ENCODE peak calls at places on chromosomes 1 and 21, in eight cellular contexts. One of them, this sample, is unnamed.

GRCh38 chr1:178798232-178798861 is 72.5 kb downstream of the ANGPTL1 start:
- DNase-seq in HL-60: no peak
- DNase-seq in transverse colon: no peak
- DNase-seq in endothelial cell of umbilical vein: no peak
- DNase-seq in spleen: no peak
- DNase-seq in breast epithelium: no peak
- DNase-seq in esophagus muscularis mucosa: no peak
- DNase-seq in K562: no peak
- DNase-seq in this sample: no peak

GRCh38 chr21:20646431-20646830 is 351.8 kb upstream of the NCAM2 start:
- DNase-seq in transverse colon: no peak
- DNase-seq in endothelial cell of umbilical vein: no peak
- DNase-seq in breast epithelium: no peak
- DNase-seq in K562: no peak
- DNase-seq in esophagus muscularis mucosa: no peak
- DNase-seq in spleen: peak; percentile 54
- DNase-seq in HL-60: no peak
- DNase-seq in this sample: no peak

GRCh38 chr1:206575894-206576737 is 36.1 kb downstream of the EIF2D start:
- DNase-seq in spleen: no peak
- DNase-seq in HL-60: no peak
- DNase-seq in K562: no peak
- DNase-seq in transverse colon: no peak
- DNase-seq in endothelial cell of umbilical vein: peak; percentile 77
- DNase-seq in esophagus muscularis mucosa: no peak
- DNase-seq in breast epithelium: no peak
- DNase-seq in this sample: no peak

GRCh38 chr1:79852004-79852403 is 845.5 kb upstream of the ADGRL4 start:
- DNase-seq in breast epithelium: no peak
- DNase-seq in transverse colon: no peak
- DNase-seq in K562: no peak
- DNase-seq in HL-60: no peak
- DNase-seq in esophagus muscularis mucosa: no peak
- DNase-seq in endothelial cell of umbilical vein: no peak
- DNase-seq in spleen: no peak
- DNase-seq in this sample: no peak

GRCh38 chr1:27521336-27522147 is 31.6 kb upstream of the WASF2 start:
- DNase-seq in K562: no peak
- DNase-seq in HL-60: no peak
- DNase-seq in transverse colon: no peak
- DNase-seq in spleen: peak; percentile 81
- DNase-seq in esophagus muscularis mucosa: no peak
- DNase-seq in endothelial cell of umbilical vein: peak; percentile 48
- DNase-seq in breast epithelium: no peak
- DNase-seq in this sample: no peak

GRCh38 chr1:179061360-179062282 is 20.2 kb upstream of the TOR3A start:
- DNase-seq in transverse colon: no peak
- DNase-seq in K562: no peak
- DNase-seq in spleen: no peak
- DNase-seq in breast epithelium: no peak
- DNase-seq in endothelial cell of umbilical vein: no peak
- DNase-seq in HL-60: no peak
- DNase-seq in esophagus muscularis mucosa: no peak
- DNase-seq in this sample: no peak

GRCh38 chr1:101652476-101652875 is 344.2 kb downstream of the OLFM3 start:
- DNase-seq in endothelial cell of umbilical vein: no peak
- DNase-seq in HL-60: no peak
- DNase-seq in spleen: no peak
- DNase-seq in transverse colon: no peak
- DNase-seq in esophagus muscularis mucosa: no peak
- DNase-seq in breast epithelium: no peak
- DNase-seq in K562: no peak
- DNase-seq in this sample: no peak

GRCh38 chr1:247437551-247438535 is 20.1 kb downstream of the OR2B11 start:
- DNase-seq in esophagus muscularis mucosa: no peak
- DNase-seq in breast epithelium: no peak
- DNase-seq in transverse colon: peak; percentile 62
- DNase-seq in endothelial cell of umbilical vein: no peak
- DNase-seq in HL-60: peak; percentile 39
- DNase-seq in spleen: no peak
- DNase-seq in K562: no peak
- DNase-seq in this sample: no peak

GRCh38 chr1:70090875-70091274 is 114.5 kb downstream of the LRRC40 start:
- DNase-seq in K562: no peak
- DNase-seq in spleen: no peak
- DNase-seq in breast epithelium: no peak
- DNase-seq in HL-60: no peak
- DNase-seq in endothelial cell of umbilical vein: no peak
- DNase-seq in esophagus muscularis mucosa: no peak
- DNase-seq in transverse colon: no peak
- DNase-seq in this sample: no peak

GRCh38 chr1:47763456-47764171 is 233.6 kb downstream of the TRABD2B start:
- DNase-seq in esophagus muscularis mucosa: no peak
- DNase-seq in endothelial cell of umbilical vein: no peak
- DNase-seq in breast epithelium: peak; percentile 91
- DNase-seq in spleen: peak; percentile 47
- DNase-seq in HL-60: no peak
- DNase-seq in K562: no peak
- DNase-seq in transverse colon: no peak
- DNase-seq in this sample: no peak

GRCh38 chr21:35426484-35426883 is 377.4 kb upstream of the RUNX1 start:
- DNase-seq in K562: no peak
- DNase-seq in HL-60: no peak
- DNase-seq in breast epithelium: no peak
- DNase-seq in esophagus muscularis mucosa: no peak
- DNase-seq in spleen: no peak
- DNase-seq in endothelial cell of umbilical vein: no peak
- DNase-seq in transverse colon: no peak
- DNase-seq in this sample: no peak

GRCh38 chr1:234763910-234764309 is 153.9 kb upstream of the IRF2BP2 start:
- DNase-seq in HL-60: no peak
- DNase-seq in K562: no peak
- DNase-seq in breast epithelium: no peak
- DNase-seq in esophagus muscularis mucosa: no peak
- DNase-seq in endothelial cell of umbilical vein: no peak
- DNase-seq in spleen: no peak
- DNase-seq in transverse colon: no peak
- DNase-seq in this sample: no peak

GRCh38 chr1:155277896-155278688 is 829 bp downstream of the HCN3 start:
- DNase-seq in breast epithelium: peak; percentile 45
- DNase-seq in esophagus muscularis mucosa: no peak
- DNase-seq in endothelial cell of umbilical vein: peak; percentile 33
- DNase-seq in transverse colon: peak; percentile 74
- DNase-seq in HL-60: peak; percentile 57
- DNase-seq in K562: peak; percentile 85
- DNase-seq in spleen: peak; percentile 87
- DNase-seq in this sample: peak; percentile 80

GRCh38 chr1:204641936-204642335 is 43.6 kb downstream of the LRRN2 start:
- DNase-seq in transverse colon: no peak
- DNase-seq in spleen: peak; percentile 23
- DNase-seq in endothelial cell of umbilical vein: no peak
- DNase-seq in HL-60: no peak
- DNase-seq in esophagus muscularis mucosa: no peak
- DNase-seq in breast epithelium: no peak
- DNase-seq in K562: no peak
- DNase-seq in this sample: no peak

GRCh38 chr1:68229927-68230812 is 2.2 kb downstream of the WLS start:
- DNase-seq in HL-60: no peak
- DNase-seq in endothelial cell of umbilical vein: peak; percentile 61
- DNase-seq in transverse colon: no peak
- DNase-seq in spleen: no peak
- DNase-seq in breast epithelium: no peak
- DNase-seq in esophagus muscularis mucosa: no peak
- DNase-seq in K562: no peak
- DNase-seq in this sample: no peak

GRCh38 chr1:46021046-46021822 is 111.2 kb downstream of the PIK3R3 start:
- DNase-seq in transverse colon: no peak
- DNase-seq in breast epithelium: no peak
- DNase-seq in esophagus muscularis mucosa: no peak
- DNase-seq in endothelial cell of umbilical vein: no peak
- DNase-seq in HL-60: no peak
- DNase-seq in K562: no peak
- DNase-seq in spleen: no peak
- DNase-seq in this sample: no peak

GRCh38 chr1:45843474-45843905 is 40.1 kb downstream of the MAST2 start:
- DNase-seq in HL-60: no peak
- DNase-seq in breast epithelium: no peak
- DNase-seq in transverse colon: no peak
- DNase-seq in K562: no peak
- DNase-seq in endothelial cell of umbilical vein: peak; percentile 54
- DNase-seq in esophagus muscularis mucosa: no peak
- DNase-seq in spleen: no peak
- DNase-seq in this sample: no peak

GRCh38 chr1:14486401-14487110 is 111.9 kb upstream of the KAZN start:
- DNase-seq in endothelial cell of umbilical vein: no peak
- DNase-seq in esophagus muscularis mucosa: no peak
- DNase-seq in spleen: no peak
- DNase-seq in breast epithelium: no peak
- DNase-seq in HL-60: no peak
- DNase-seq in K562: no peak
- DNase-seq in transverse colon: no peak
- DNase-seq in this sample: no peak

GRCh38 chr1:103250441-103250861 is 142.1 kb upstream of the COL11A1 start:
- DNase-seq in K562: no peak
- DNase-seq in transverse colon: no peak
- DNase-seq in esophagus muscularis mucosa: no peak
- DNase-seq in spleen: no peak
- DNase-seq in breast epithelium: no peak
- DNase-seq in HL-60: no peak
- DNase-seq in endothelial cell of umbilical vein: peak; percentile 72
- DNase-seq in this sample: no peak

GRCh38 chr21:29557200-29557599 is 258.5 kb downstream of the BACH1 start:
- DNase-seq in spleen: no peak
- DNase-seq in transverse colon: no peak
- DNase-seq in esophagus muscularis mucosa: no peak
- DNase-seq in breast epithelium: no peak
- DNase-seq in HL-60: no peak
- DNase-seq in endothelial cell of umbilical vein: no peak
- DNase-seq in K562: no peak
- DNase-seq in this sample: no peak

GRCh38 chr1:114083186-114083585 is 70.5 kb downstream of the SYT6 start:
- DNase-seq in endothelial cell of umbilical vein: no peak
- DNase-seq in transverse colon: no peak
- DNase-seq in HL-60: peak; percentile 27
- DNase-seq in breast epithelium: no peak
- DNase-seq in K562: no peak
- DNase-seq in spleen: no peak
- DNase-seq in esophagus muscularis mucosa: no peak
- DNase-seq in this sample: no peak

GRCh38 chr1:110421159-110421777 is 13.8 kb upstream of the LAMTOR5 start:
- DNase-seq in esophagus muscularis mucosa: no peak
- DNase-seq in breast epithelium: no peak
- DNase-seq in spleen: no peak
- DNase-seq in transverse colon: no peak
- DNase-seq in endothelial cell of umbilical vein: no peak
- DNase-seq in K562: no peak
- DNase-seq in HL-60: peak; percentile 19
- DNase-seq in this sample: no peak

GRCh38 chr21:34553199-34553952 is 41.4 kb upstream of the KCNE1 start:
- DNase-seq in spleen: no peak
- DNase-seq in endothelial cell of umbilical vein: peak; percentile 96
- DNase-seq in breast epithelium: no peak
- DNase-seq in transverse colon: no peak
- DNase-seq in esophagus muscularis mucosa: no peak
- DNase-seq in HL-60: no peak
- DNase-seq in K562: no peak
- DNase-seq in this sample: no peak

GRCh38 chr1:161159915-161160248 is 582 bp downstream of the USP21 start:
- DNase-seq in breast epithelium: no peak
- DNase-seq in K562: no peak
- DNase-seq in spleen: no peak
- DNase-seq in esophagus muscularis mucosa: no peak
- DNase-seq in transverse colon: no peak
- DNase-seq in HL-60: no peak
- DNase-seq in endothelial cell of umbilical vein: no peak
- DNase-seq in this sample: no peak
- TF ChIP-seq POLR2AphosphoS5 in breast epithelium: no peak
- TF ChIP-seq POLR2AphosphoS5 in K562: no peak
- TF ChIP-seq POLR2AphosphoS5 in spleen: no peak
- TF ChIP-seq POLR2AphosphoS5 in esophagus muscularis mucosa: no peak
- TF ChIP-seq POLR2AphosphoS5 in transverse colon: no peak
- TF ChIP-seq POLR2AphosphoS5 in HL-60: no peak
- TF ChIP-seq POLR2AphosphoS5 in endothelial cell of umbilical vein: no peak
- TF ChIP-seq POLR2AphosphoS5 in this sample: no peak

GRCh38 chr1:203491664-203492485 is 2.1 kb upstream of the OPTC start:
- DNase-seq in HL-60: no peak
- DNase-seq in endothelial cell of umbilical vein: no peak
- DNase-seq in esophagus muscularis mucosa: no peak
- DNase-seq in transverse colon: no peak
- DNase-seq in spleen: no peak
- DNase-seq in K562: no peak
- DNase-seq in breast epithelium: no peak
- DNase-seq in this sample: no peak
- TF ChIP-seq POLR2AphosphoS5 in HL-60: no peak
- TF ChIP-seq POLR2AphosphoS5 in endothelial cell of umbilical vein: no peak
- TF ChIP-seq POLR2AphosphoS5 in esophagus muscularis mucosa: no peak
- TF ChIP-seq POLR2AphosphoS5 in transverse colon: no peak
- TF ChIP-seq POLR2AphosphoS5 in spleen: no peak
- TF ChIP-seq POLR2AphosphoS5 in K562: no peak
- TF ChIP-seq POLR2AphosphoS5 in breast epithelium: no peak
- TF ChIP-seq POLR2AphosphoS5 in this sample: no peak

GRCh38 chr1:63782982-63783381 is 9.2 kb downstream of the ROR1 start:
- DNase-seq in breast epithelium: no peak
- DNase-seq in K562: no peak
- DNase-seq in esophagus muscularis mucosa: peak; percentile 77
- DNase-seq in HL-60: no peak
- DNase-seq in transverse colon: no peak
- DNase-seq in spleen: no peak
- DNase-seq in endothelial cell of umbilical vein: no peak
- DNase-seq in this sample: no peak
- TF ChIP-seq POLR2AphosphoS5 in breast epithelium: no peak
- TF ChIP-seq POLR2AphosphoS5 in K562: no peak
- TF ChIP-seq POLR2AphosphoS5 in esophagus muscularis mucosa: no peak
- TF ChIP-seq POLR2AphosphoS5 in HL-60: no peak
- TF ChIP-seq POLR2AphosphoS5 in transverse colon: no peak
- TF ChIP-seq POLR2AphosphoS5 in spleen: no peak
- TF ChIP-seq POLR2AphosphoS5 in endothelial cell of umbilical vein: no peak
- TF ChIP-seq POLR2AphosphoS5 in this sample: no peak

GRCh38 chr1:22751124-22751531 is 40.5 kb downstream of the EPHB2 start:
- DNase-seq in breast epithelium: no peak
- DNase-seq in transverse colon: peak; percentile 24
- DNase-seq in esophagus muscularis mucosa: no peak
- DNase-seq in K562: no peak
- DNase-seq in spleen: no peak
- DNase-seq in endothelial cell of umbilical vein: no peak
- DNase-seq in HL-60: no peak
- DNase-seq in this sample: no peak
- TF ChIP-seq POLR2AphosphoS5 in breast epithelium: no peak
- TF ChIP-seq POLR2AphosphoS5 in transverse colon: no peak
- TF ChIP-seq POLR2AphosphoS5 in esophagus muscularis mucosa: no peak
- TF ChIP-seq POLR2AphosphoS5 in K562: no peak
- TF ChIP-seq POLR2AphosphoS5 in spleen: no peak
- TF ChIP-seq POLR2AphosphoS5 in endothelial cell of umbilical vein: no peak
- TF ChIP-seq POLR2AphosphoS5 in HL-60: no peak
- TF ChIP-seq POLR2AphosphoS5 in this sample: no peak

GRCh38 chr1:159960721-159961381 is 6.8 kb upstream of the SLAMF9 start:
- DNase-seq in breast epithelium: no peak
- DNase-seq in esophagus muscularis mucosa: no peak
- DNase-seq in spleen: no peak
- DNase-seq in endothelial cell of umbilical vein: no peak
- DNase-seq in transverse colon: peak; percentile 89
- DNase-seq in K562: no peak
- DNase-seq in HL-60: no peak
- DNase-seq in this sample: no peak
- TF ChIP-seq POLR2AphosphoS5 in breast epithelium: no peak
- TF ChIP-seq POLR2AphosphoS5 in esophagus muscularis mucosa: peak; percentile 16
- TF ChIP-seq POLR2AphosphoS5 in spleen: no peak
- TF ChIP-seq POLR2AphosphoS5 in endothelial cell of umbilical vein: no peak
- TF ChIP-seq POLR2AphosphoS5 in transverse colon: peak; percentile 51
- TF ChIP-seq POLR2AphosphoS5 in K562: no peak
- TF ChIP-seq POLR2AphosphoS5 in HL-60: no peak
- TF ChIP-seq POLR2AphosphoS5 in this sample: no peak